ENCODE peak calls at places on chromosomes 12 and 14, in ten cellular contexts. E is ovary, U is uterus, I is adrenal gland, J is IMR-90, G is transverse colon, L is esophagus squamous epithelium, W is breast epithelium, T is suprapubic skin, Z is Peyer's patch. O is an unnamed sample.
A peak's percentile ranks its signal among the peaks of the same experiment; 100 is the strongest.

GRCh38 chr14:104462651-104463630 is 116.6 kb upstream of the C14orf180 start:
- DNase-seq in I (no peak), E (no peak), U (no peak), Z (no peak), L (no peak), W (no peak), T (no peak), G (no peak), J (no peak), O (no peak)

GRCh38 chr12:6614513-6615177 is 7.5 kb upstream of the CHD4 start:
- DNase-seq in J (no peak), L (no peak), G (no peak), U (no peak), T (no peak), W (no peak), E (no peak), Z (no peak), I (no peak), O (no peak)

GRCh38 chr12:115374480-115375187 is 690.7 kb upstream of the TBX3 start:
- DNase-seq in Z (no peak), U (no peak), T (no peak), E (no peak), W (no peak), I (no peak), J (no peak), G (no peak), L (no peak), O (no peak)

GRCh38 chr14:92382677-92383076 is 59.7 kb downstream of the SLC24A4 start:
- DNase-seq in W (no peak), Z (no peak), G (no peak), J (no peak), U (no peak), L (no peak), E (no peak), I (peak; percentile 42), T (no peak), O (no peak)

GRCh38 chr14:68679301-68679700 is 113.6 kb downstream of the ZFP36L1 start:
- DNase-seq in U (no peak), Z (no peak), G (no peak), W (no peak), E (no peak), I (no peak), T (no peak), L (no peak), J (no peak), O (no peak)

GRCh38 chr12:102950107-102950949 is 7.1 kb upstream of the ASCL1 start:
- DNase-seq in Z (no peak), W (no peak), J (no peak), L (no peak), U (no peak), T (no peak), I (no peak), E (no peak), G (no peak), O (no peak)

GRCh38 chr14:70884595-70885342 is 22.5 kb upstream of the PCNX1 start:
- DNase-seq in W (no peak), Z (no peak), U (no peak), T (no peak), E (no peak), I (peak; percentile 73), J (no peak), L (no peak), G (no peak), O (no peak)

GRCh38 chr12:98698603-98699463 is 53.7 kb downstream of the APAF1 start:
- DNase-seq in W (peak; percentile 30), I (peak; percentile 80), G (peak; percentile 34), J (peak; percentile 59), E (peak; percentile 58), U (peak; percentile 51), Z (peak; percentile 22), T (no peak), L (no peak), O (peak; percentile 24)

GRCh38 chr14:104800600-104801283 is at the start of gene ZBTB42:
- DNase-seq in I (peak; percentile 74), U (peak; percentile 66), Z (peak; percentile 83), L (peak; percentile 21), J (peak; percentile 48), G (peak; percentile 91), W (peak; percentile 76), T (no peak), E (peak; percentile 67), O (peak; percentile 95)

GRCh38 chr12:111443586-111443985 is 37.9 kb downstream of the SH2B3 start:
- DNase-seq in J (peak; percentile 80), E (no peak), T (peak; percentile 49), U (no peak), G (peak; percentile 23), W (no peak), Z (peak; percentile 18), L (no peak), I (peak; percentile 18), O (no peak)

GRCh38 chr14:57087841-57088240 is 180.9 kb downstream of the EXOC5 start:
- DNase-seq in L (no peak), U (no peak), J (no peak), W (no peak), G (no peak), E (no peak), Z (no peak), T (no peak), I (no peak), O (no peak)

DNA sequence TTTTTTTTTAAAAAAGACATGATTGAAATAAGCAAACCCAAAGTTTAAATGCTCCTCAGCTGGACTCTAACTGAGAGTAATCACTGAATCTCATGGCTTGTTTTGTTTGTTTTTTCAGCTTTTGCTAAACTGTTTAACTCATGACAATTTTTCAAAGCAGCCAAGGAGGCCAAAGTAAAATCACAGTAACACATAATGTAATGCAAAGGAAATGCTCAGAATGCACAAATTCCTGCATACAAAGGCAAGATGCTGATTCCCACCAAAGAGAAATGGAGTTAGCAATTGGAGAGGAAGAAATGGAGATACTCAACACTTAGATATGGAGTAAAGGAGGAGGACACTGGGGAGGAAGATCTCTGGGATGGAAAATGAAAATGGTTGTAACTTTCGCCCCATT is 126.2 kb upstream of the SOX5 start:
- DNase-seq in W (no peak), E (no peak), Z (no peak), I (no peak), L (no peak), U (no peak), J (peak; percentile 55), G (no peak), T (no peak), O (no peak)
- TF ChIP-seq POLR2A in W (no peak), E (no peak), Z (no peak), I (no peak), L (no peak), U (no peak), J (no peak), G (no peak), T (no peak), O (no peak)

GRCh38 chr12:95909871-95910270 is 32.5 kb downstream of the CCDC38 start:
- DNase-seq in G (no peak), U (no peak), J (no peak), I (no peak), E (no peak), L (no peak), Z (no peak), T (no peak), W (no peak), O (no peak)
- H3K4me1 ChIP-seq in G (no peaks in the 10 kb centered on the region), U (no peaks in the 10 kb centered on the region), J (no peaks in the 10 kb centered on the region), I (no peaks in the 10 kb centered on the region), E (no peaks in the 10 kb centered on the region), L (no peaks in the 10 kb centered on the region), Z (no peaks in the 10 kb centered on the region), T (no peaks in the 10 kb centered on the region), W (no peaks in the 10 kb centered on the region), O (no peaks in the 10 kb centered on the region)

GRCh38 chr14:91169951-91170350 is 56.1 kb downstream of the DGLUCY start:
- DNase-seq in G (no peak), E (no peak), Z (no peak), I (no peak), J (no peak), W (no peak), T (no peak), L (no peak), U (no peak), O (no peak)
- H3K36me3 ChIP-seq in G (peaks cover 54% of the 10 kb centered on the region), E (no peaks in the 10 kb centered on the region), Z (peaks cover 82% of the 10 kb centered on the region), I (no peaks in the 10 kb centered on the region), J (peaks cover 8% of the 10 kb centered on the region), W (no peaks in the 10 kb centered on the region), T (peaks cover 75% of the 10 kb centered on the region), L (peaks cover 13% of the 10 kb centered on the region), U (no peaks in the 10 kb centered on the region), O (no peaks in the 10 kb centered on the region)

GRCh38 chr12:632102-632696 is 31.0 kb downstream of the NINJ2 start:
- DNase-seq in T (no peak), J (peak; percentile 92), U (no peak), I (no peak), E (no peak), W (peak; percentile 50), L (no peak), G (no peak), Z (no peak), O (peak; percentile 30)

GRCh38 chr12:627285-627684 is 36.0 kb downstream of the NINJ2 start:
- DNase-seq in W (no peak), T (no peak), L (no peak), I (no peak), E (no peak), Z (no peak), G (no peak), U (no peak), J (no peak), O (no peak)

GRCh38 chr12:627863-628805 is 35.1 kb downstream of the NINJ2 start:
- DNase-seq in W (no peak), J (no peak), E (no peak), G (no peak), U (no peak), L (no peak), I (no peak), Z (no peak), T (no peak), O (no peak)

GRCh38 chr12:633731-634130 is 29.5 kb downstream of the NINJ2 start:
- DNase-seq in G (no peak), W (no peak), Z (no peak), I (no peak), U (no peak), T (no peak), J (no peak), L (no peak), E (no peak), O (no peak)

DNA sequence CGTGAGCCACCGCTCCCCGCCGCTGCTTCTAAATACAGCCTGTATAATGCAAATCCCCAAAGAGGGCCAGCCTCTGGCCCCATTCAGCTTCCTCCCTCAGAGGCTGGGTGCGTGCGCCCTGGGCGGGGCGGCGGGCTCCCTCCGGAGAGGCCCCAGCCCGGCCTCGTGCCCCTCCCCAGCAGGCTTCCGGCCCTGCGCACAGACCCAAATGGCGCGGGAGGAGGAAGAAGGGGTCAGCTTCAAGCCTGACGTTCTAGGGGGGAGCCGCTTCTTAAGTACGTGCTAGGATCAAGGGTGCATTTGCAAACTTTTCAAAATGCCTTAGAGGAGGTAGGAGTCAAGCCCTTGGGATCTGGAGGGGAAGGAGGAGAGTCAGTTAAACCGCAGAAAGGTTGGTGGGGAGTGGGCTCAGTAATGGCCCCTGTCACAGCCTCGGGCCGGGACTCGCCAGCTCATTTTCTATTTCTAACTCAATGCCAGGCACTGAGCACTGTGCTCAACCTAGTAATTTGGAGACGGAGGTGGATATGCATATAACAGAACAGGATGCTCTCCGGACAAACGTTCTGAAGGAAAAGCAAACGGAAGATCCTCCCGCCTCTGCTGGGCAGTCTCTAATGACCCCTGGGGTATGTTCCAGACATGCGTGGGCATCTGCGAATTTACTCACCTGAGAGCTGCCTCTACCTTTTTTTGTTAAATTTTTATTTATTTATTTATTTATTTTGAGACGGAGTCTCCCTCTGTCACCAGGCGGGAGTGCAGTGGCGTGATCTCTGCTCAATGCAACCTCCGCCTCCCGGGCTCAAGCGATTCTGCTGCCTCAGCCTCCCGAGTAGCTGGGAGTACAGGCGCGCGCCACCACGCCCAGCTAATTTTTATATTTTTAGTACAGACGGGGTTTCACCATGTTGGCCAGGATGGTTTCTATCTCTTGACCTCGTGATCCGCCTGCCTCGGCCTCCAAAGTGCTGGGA is 32.3 kb downstream of the NINJ2 start:
- DNase-seq in Z (peak; percentile 81), J (no peak), L (peak; percentile 41), E (peak; percentile 41), I (no peak), T (no peak), U (peak; percentile 38), W (no peak), G (peak; percentile 84), O (no peak)
- TF ChIP-seq POLR2A in Z (peak; percentile 42), J (no peak), L (no peak), E (no peak), I (no peak), T (no peak), U (no peak), W (no peak), G (peak; percentile 29), O (no peak)

O was measured in prostate gland.